ENCODE peak calls at places on chromosome 1, in four cellular contexts. Q is lung; D is effector memory CD8-positive, alpha-beta T cell; C is renal cortical epithelial cell. V is an unnamed sample.
A peak's percentile ranks its signal among the peaks of the same experiment; 100 is the strongest.

GRCh38 chr1:42529724-42530161 is 66.7 kb downstream of the CCDC30 start:
- DNase-seq in Q (no peak), D (no peak), C (peak; percentile 89), V (peak; percentile 3)

GRCh38 chr1:51063121-51063520 is 38.9 kb upstream of the C1orf185 start:
- DNase-seq in Q (no peak), D (no peak), C (peak; percentile 99), V (peak; percentile 92)

GRCh38 chr1:246219508-246220030 is 287.5 kb downstream of the SMYD3 start:
- DNase-seq in Q (no peak), D (no peak), C (peak; percentile 31), V (no peak)

GRCh38 chr1:216221260-216221700 is 202.0 kb downstream of the USH2A start:
- DNase-seq in Q (no peak), D (no peak), C (peak; percentile 80), V (peak; percentile 78)

GRCh38 chr1:56437959-56438358 is 141.4 kb downstream of the PLPP3 start:
- DNase-seq in Q (no peak), D (no peak), C (peak; percentile 38), V (peak; percentile 49)

GRCh38 chr1:51945591-51945990 is 44.9 kb downstream of the RAB3B start:
- DNase-seq in Q (no peak), D (no peak), C (no peak), V (peak; percentile 75)

GRCh38 chr1:180981596-180982387 is 40.9 kb downstream of the STX6 start:
- DNase-seq in Q (peak; percentile 38), D (no peak), C (no peak), V (no peak)

GRCh38 chr1:172180886-172181285 is 239.6 kb upstream of the C1orf105 start:
- DNase-seq in Q (no peak), D (peak; percentile 25), C (no peak), V (peak; percentile 69)

GRCh38 chr1:94540440-94541174 is 952 bp downstream of the F3 start:
- DNase-seq in Q (no peak), D (no peak), C (no peak), V (no peak)

GRCh38 chr1:226083303-226084101 is 21.0 kb downstream of the H3-3A start:
- DNase-seq in Q (peak; percentile 91), D (peak; percentile 94), C (no peak), V (peak; percentile 83)

GRCh38 chr1:41423511-41424191 is 60.8 kb downstream of the EDN2 start:
- DNase-seq in Q (no peak), D (no peak), C (no peak), V (no peak)

GRCh38 chr1:166064951-166065350 is 101.8 kb downstream of the FAM78B start:
- DNase-seq in Q (no peak), D (no peak), C (no peak), V (no peak)